ENCODE peak calls at places on chromosome 3, in four cellular contexts. B is COLO829, M is OCI-LY7, Z is A172. E is an unnamed sample.

GRCh38 chr3:62823461-62824050 is 51.7 kb downstream of the CADPS start:
- DNase-seq in B (no peak), M (peak), Z (no peak), E (no peak)

GRCh38 chr3:138046955-138047354 is 37.0 kb downstream of the CLDN18 start:
- DNase-seq in Z (no peak), M (no peak), B (no peak), E (no peak)

GRCh38 chr3:114227076-114227475 is 10.3 kb downstream of the ZNF80 start:
- DNase-seq in Z (no peak), B (no peak), M (no peak), E (no peak)

GRCh38 chr3:51717446-51717845 is 10.6 kb downstream of the GRM2 start:
- DNase-seq in M (no peak), B (no peak), Z (no peak), E (no peak)

GRCh38 chr3:14467723-14468620 is 65.6 kb downstream of the SLC6A6 start:
- DNase-seq in Z (no peak), B (peak), M (peak), E (no peak)

GRCh38 chr3:153144779-153145178 is 17.2 kb upstream of the RAP2B start:
- DNase-seq in M (no peak), Z (peak), B (peak), E (peak)

GRCh38 chr3:151813777-151814176 is at the start of gene AADAC:
- DNase-seq in Z (no peak), M (no peak), B (no peak), E (no peak)

GRCh38 chr3:136194409-136195257 is 1.5 kb downstream of the MSL2 start:
- DNase-seq in M (peak), B (no peak), Z (peak), E (peak)

GRCh38 chr3:174335324-174335723 is 523.8 kb upstream of the NAALADL2 start:
- DNase-seq in B (no peak), M (no peak), Z (no peak), E (no peak)

GRCh38 chr3:53680026-53680425 is 166.2 kb downstream of the CHDH start:
- DNase-seq in M (no peak), B (no peak), Z (no peak), E (no peak)

GRCh38 chr3:66393486-66394260 is 107.1 kb downstream of the LRIG1 start:
- DNase-seq in M (peak), Z (no peak), B (no peak), E (no peak)

GRCh38 chr3:24608701-24609387 is 114.2 kb upstream of the THRB start:
- DNase-seq in B (no peak), M (no peak), Z (no peak), E (no peak)

GRCh38 chr3:46019707-46020106 is 7.6 kb downstream of the XCR1 start:
- DNase-seq in Z (no peak), B (no peak), M (no peak), E (no peak)

GRCh38 chr3:51798561-51798960 is 19.5 kb upstream of the IQCF6 start:
- DNase-seq in M (no peak), B (no peak), Z (no peak), E (no peak)

GRCh38 chr3:79729096-79729495 is 38.7 kb downstream of the ROBO1 start:
- DNase-seq in B (no peak), Z (no peak), M (no peak), E (peak)

GRCh38 chr3:66754613-66755012 is 243.5 kb upstream of the KBTBD8 start:
- DNase-seq in Z (no peak), M (no peak), B (no peak), E (no peak)

GRCh38 chr3:53635041-53635440 is 140.6 kb downstream of the CACNA1D start:
- DNase-seq in B (no peak), Z (no peak), M (no peak), E (no peak)

GRCh38 chr3:39414421-39414907 is 7.9 kb downstream of the RPSA start:
- DNase-seq in B (no peak), Z (no peak), M (peak), E (no peak)

GRCh38 chr3:43254125-43254524 is 32.2 kb upstream of the SNRK start:
- DNase-seq in Z (no peak), B (no peak), M (no peak), E (no peak)

GRCh38 chr3:16406175-16406574 is 107.3 kb downstream of the RFTN1 start:
- DNase-seq in B (no peak), Z (no peak), M (no peak), E (no peak)

GRCh38 chr3:106619-107018 is 89.9 kb upstream of the CHL1 start:
- DNase-seq in Z (no peak), B (no peak), M (no peak), E (no peak)

GRCh38 chr3:46883252-46884185 is 6.0 kb downstream of the PTH1R start:
- DNase-seq in Z (no peak), B (no peak), M (no peak), E (no peak)

GRCh38 chr3:45119824-45120614 is 26.2 kb downstream of the CDCP1 start:
- DNase-seq in Z (peak), B (no peak), M (no peak), E (no peak)

GRCh38 chr3:5309602-5310001 is 122.1 kb downstream of the EDEM1 start:
- DNase-seq in Z (no peak), M (no peak), B (no peak), E (no peak)

GRCh38 chr3:126132751-126133511 is 47.5 kb downstream of the ALDH1L1 start:
- DNase-seq in M (peak), Z (no peak), B (no peak), E (no peak)

GRCh38 chr3:27639271-27639670 is 82.9 kb downstream of the EOMES start:
- DNase-seq in B (no peak), Z (no peak), M (no peak), E (no peak)